ENCODE peak calls at places on chromosome 2, in four cellular contexts. One of them, this sample, is unnamed.
A peak's percentile ranks its signal among the peaks of the same experiment; 100 is the strongest.

GRCh38 chr2:66839551-66840320 is 404.8 kb downstream of the MEIS1 start:
- DNase-seq in HepG2: no peak
- DNase-seq in K562: no peak
- DNase-seq in SK-N-SH: no peak
- DNase-seq in this sample: no peak

GRCh38 chr2:106184394-106184793 is 9.7 kb downstream of the UXS1 start:
- DNase-seq in SK-N-SH: no peak
- DNase-seq in K562: no peak
- DNase-seq in HepG2: no peak
- DNase-seq in this sample: no peak

GRCh38 chr2:132009874-132010521 is 151.8 kb downstream of the ANKRD30BL start:
- DNase-seq in HepG2: no peak
- DNase-seq in K562: peak; percentile 10
- DNase-seq in SK-N-SH: peak; percentile 3
- DNase-seq in this sample: no peak

GRCh38 chr2:156435392-156435724 is 821 bp upstream of the GPD2 start:
- DNase-seq in K562: no peak
- DNase-seq in HepG2: no peak
- DNase-seq in SK-N-SH: peak; percentile 76
- DNase-seq in this sample: no peak

GRCh38 chr2:147149589-147150245 is 695.1 kb upstream of the ACVR2A start:
- DNase-seq in SK-N-SH: no peak
- DNase-seq in K562: no peak
- DNase-seq in HepG2: no peak
- DNase-seq in this sample: no peak

GRCh38 chr2:109162999-109163398 is 34.0 kb downstream of the SH3RF3 start:
- DNase-seq in HepG2: no peak
- DNase-seq in K562: no peak
- DNase-seq in SK-N-SH: no peak
- DNase-seq in this sample: no peak

GRCh38 chr2:65453916-65454315 is 21.5 kb upstream of the SPRED2 start:
- DNase-seq in K562: no peak
- DNase-seq in SK-N-SH: no peak
- DNase-seq in HepG2: no peak
- DNase-seq in this sample: no peak

GRCh38 chr2:204195498-204195897 is 258.9 kb downstream of the ICOS start:
- DNase-seq in K562: no peak
- DNase-seq in SK-N-SH: peak; percentile 55
- DNase-seq in HepG2: no peak
- DNase-seq in this sample: no peak

GRCh38 chr2:234579231-234579962 is 82.5 kb upstream of the ARL4C start:
- DNase-seq in HepG2: no peak
- DNase-seq in K562: no peak
- DNase-seq in SK-N-SH: peak; percentile 20
- DNase-seq in this sample: no peak

GRCh38 chr2:15758779-15759343 is 167.2 kb downstream of the DDX1 start:
- DNase-seq in K562: no peak
- DNase-seq in SK-N-SH: no peak
- DNase-seq in HepG2: no peak
- DNase-seq in this sample: no peak

GRCh38 chr2:37916512-37917082 is 8.5 kb upstream of the RMDN2 start:
- DNase-seq in HepG2: no peak
- DNase-seq in K562: no peak
- DNase-seq in SK-N-SH: no peak
- DNase-seq in this sample: no peak

GRCh38 chr2:196170681-196171247 is 614 bp downstream of the STK17B start:
- DNase-seq in SK-N-SH: no peak
- DNase-seq in K562: peak; percentile 35
- DNase-seq in HepG2: peak; percentile 9
- DNase-seq in this sample: no peak

GRCh38 chr2:128786800-128787478 is 468.3 kb upstream of the HS6ST1 start:
- DNase-seq in SK-N-SH: no peak
- DNase-seq in HepG2: no peak
- DNase-seq in K562: no peak
- DNase-seq in this sample: no peak

GRCh38 chr2:11362781-11363099 is 18.3 kb upstream of the ROCK2 start:
- DNase-seq in HepG2: no peak
- DNase-seq in SK-N-SH: no peak
- DNase-seq in K562: no peak
- DNase-seq in this sample: no peak

GRCh38 chr2:216970369-216970915 is 110.6 kb upstream of the TNP1 start:
- DNase-seq in SK-N-SH: no peak
- DNase-seq in HepG2: no peak
- DNase-seq in K562: no peak
- DNase-seq in this sample: no peak

GRCh38 chr2:161676902-161677496 is 52.8 kb downstream of the SLC4A10 start:
- DNase-seq in SK-N-SH: no peak
- DNase-seq in HepG2: no peak
- DNase-seq in K562: no peak
- DNase-seq in this sample: no peak

GRCh38 chr2:27710640-27711430 is 47.1 kb downstream of the SLC4A1AP start:
- DNase-seq in K562: no peak
- DNase-seq in SK-N-SH: no peak
- DNase-seq in HepG2: no peak
- DNase-seq in this sample: no peak

GRCh38 chr2:226705133-226705886 is 94.3 kb downstream of the IRS1 start:
- DNase-seq in K562: no peak
- DNase-seq in SK-N-SH: no peak
- DNase-seq in HepG2: no peak
- DNase-seq in this sample: no peak

GRCh38 chr2:8424997-8425900 is 256.6 kb upstream of the ID2 start:
- DNase-seq in HepG2: no peak
- DNase-seq in K562: no peak
- DNase-seq in SK-N-SH: no peak
- DNase-seq in this sample: no peak

GRCh38 chr2:233098615-233099014 is 38.5 kb downstream of the INPP5D start:
- DNase-seq in K562: peak; percentile 28
- DNase-seq in SK-N-SH: peak; percentile 60
- DNase-seq in HepG2: peak; percentile 31
- DNase-seq in this sample: peak; percentile 10

GRCh38 chr2:102809291-102810189 is 47.7 kb downstream of the TMEM182 start:
- DNase-seq in SK-N-SH: no peak
- DNase-seq in K562: no peak
- DNase-seq in HepG2: peak; percentile 26
- DNase-seq in this sample: no peak

GRCh38 chr2:33482518-33482917 is 6.1 kb downstream of the RASGRP3 start:
- DNase-seq in K562: no peak
- DNase-seq in SK-N-SH: no peak
- DNase-seq in HepG2: no peak
- DNase-seq in this sample: no peak

DNA sequence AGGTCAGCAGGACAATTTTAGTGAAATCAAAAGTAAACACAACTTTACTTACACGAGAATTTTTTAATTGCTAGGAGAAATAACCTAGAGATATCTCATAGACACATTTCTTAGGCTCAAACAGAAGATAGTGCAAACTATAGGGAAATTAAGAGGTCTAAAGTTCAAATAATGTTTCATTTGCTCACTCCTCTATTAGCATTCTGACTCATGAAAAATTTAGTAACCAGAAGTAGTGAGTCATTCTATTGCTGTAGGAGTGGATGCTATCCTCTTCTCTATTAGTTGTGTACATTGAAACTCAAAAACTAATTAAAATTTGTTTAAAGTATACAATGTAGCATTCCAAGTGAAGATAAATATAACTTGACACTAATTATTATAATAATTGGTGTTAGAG is 908.3 kb upstream of the TMEFF2 start:
- DNase-seq in SK-N-SH: no peak
- DNase-seq in HepG2: peak; percentile 2
- DNase-seq in K562: no peak
- DNase-seq in this sample: no peak
- TF ChIP-seq JUND in SK-N-SH: peak; percentile 29
- TF ChIP-seq JUND in HepG2: no peak
- TF ChIP-seq JUND in K562: no peak
- TF ChIP-seq JUND in this sample: peak; percentile 12

DNA sequence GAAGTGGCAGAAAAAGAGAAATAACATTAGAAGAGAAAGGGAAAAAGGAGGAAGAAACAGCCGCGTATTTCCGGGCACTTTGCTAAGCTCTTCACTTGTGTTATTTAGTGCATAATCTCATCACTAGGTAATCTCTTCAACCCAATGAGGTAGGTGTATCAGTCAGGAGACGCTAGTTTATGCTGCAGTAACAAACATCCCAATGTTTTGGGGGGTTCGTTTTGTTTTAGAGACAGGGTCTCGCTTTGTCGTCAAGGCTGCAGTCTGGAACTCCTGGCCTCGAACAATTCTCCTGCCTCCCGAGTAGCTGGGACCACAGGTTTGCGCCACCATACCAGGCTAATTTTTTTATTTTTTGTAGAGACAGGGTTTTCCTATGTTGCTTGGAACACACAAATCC is 61.7 kb downstream of the ZFP36L2 start:
- DNase-seq in SK-N-SH: no peak
- DNase-seq in K562: no peak
- DNase-seq in HepG2: no peak
- DNase-seq in this sample: no peak
- H3K4me1 ChIP-seq in SK-N-SH: peaks cover 20% of the 10 kb centered on the region
- H3K4me1 ChIP-seq in K562: peaks cover 36% of the 10 kb centered on the region
- H3K4me1 ChIP-seq in HepG2: peaks cover 84% of the 10 kb centered on the region
- H3K4me1 ChIP-seq in this sample: peaks cover 33% of the 10 kb centered on the region

GRCh38 chr2:119921825-119922224 is 91.1 kb upstream of the EPB41L5 start:
- DNase-seq in SK-N-SH: no peak
- DNase-seq in K562: no peak
- DNase-seq in HepG2: no peak
- DNase-seq in this sample: no peak

GRCh38 chr2:119922699-119923098 is 90.2 kb upstream of the EPB41L5 start:
- DNase-seq in SK-N-SH: no peak
- DNase-seq in K562: no peak
- DNase-seq in HepG2: no peak
- DNase-seq in this sample: no peak
- TF ChIP-seq ELF1 in SK-N-SH: no peak
- TF ChIP-seq ELF1 in K562: no peak
- TF ChIP-seq ELF1 in HepG2: no peak
- TF ChIP-seq ELF1 in this sample: no peak

DNA sequence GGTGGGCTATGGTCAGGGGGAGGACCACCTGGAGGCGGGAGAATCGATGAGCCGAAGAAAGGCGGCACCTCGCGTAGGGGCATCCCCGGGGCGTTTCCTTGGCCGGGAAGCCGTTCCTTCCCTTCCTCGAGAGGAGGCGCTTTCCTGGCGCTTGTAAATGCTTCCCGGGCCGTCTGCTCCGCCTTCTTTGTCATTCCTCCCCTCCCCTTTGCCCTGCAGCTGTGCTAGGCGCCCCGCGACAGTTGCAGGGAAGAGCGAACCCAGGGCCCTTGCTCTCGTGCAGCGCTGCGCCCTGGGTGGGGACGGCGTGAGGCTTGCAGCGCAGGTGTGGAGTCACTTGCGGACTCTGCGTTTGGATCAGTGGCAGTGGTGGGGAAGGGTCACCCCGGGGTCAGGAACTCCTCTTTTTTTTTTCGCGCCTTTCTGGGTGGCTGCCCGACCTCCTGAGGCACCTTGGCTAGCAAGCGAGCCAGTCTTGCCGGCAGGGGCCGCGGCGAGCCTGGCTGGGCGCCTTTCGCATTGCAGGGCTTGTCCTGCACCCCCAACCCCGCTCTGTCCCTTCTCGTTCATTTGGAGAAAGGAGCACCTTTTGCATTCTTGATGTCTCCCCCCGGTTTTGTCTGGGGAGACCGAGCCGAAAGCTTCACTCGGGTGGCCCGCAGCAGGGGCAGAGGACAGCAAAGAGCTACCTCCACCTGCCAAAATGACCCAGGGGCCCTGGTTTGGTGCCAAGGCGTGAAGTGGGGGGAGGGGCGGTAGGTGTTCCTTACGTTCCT is 858 bp downstream of the KCNS3 start:
- DNase-seq in K562: peak; percentile 23
- DNase-seq in SK-N-SH: peak; percentile 72
- DNase-seq in HepG2: no peak
- DNase-seq in this sample: peak; percentile 73
- TF ChIP-seq JUND in K562: no peak
- TF ChIP-seq JUND in SK-N-SH: no peak
- TF ChIP-seq JUND in HepG2: no peak
- TF ChIP-seq JUND in this sample: no peak

GRCh38 chr2:230893338-230893737 is 28.6 kb downstream of the ITM2C start:
- DNase-seq in HepG2: no peak
- DNase-seq in K562: no peak
- DNase-seq in SK-N-SH: peak; percentile 62
- DNase-seq in this sample: no peak
- H3K4me1 ChIP-seq in HepG2: no peaks in the 10 kb centered on the region
- H3K4me1 ChIP-seq in K562: no peaks in the 10 kb centered on the region
- H3K4me1 ChIP-seq in SK-N-SH: no peaks in the 10 kb centered on the region
- H3K4me1 ChIP-seq in this sample: peaks cover 8% of the 10 kb centered on the region

GRCh38 chr2:237682901-237683670 is 55.7 kb downstream of the LRRFIP1 start:
- DNase-seq in HepG2: peak; percentile 46
- DNase-seq in K562: no peak
- DNase-seq in SK-N-SH: no peak
- DNase-seq in this sample: no peak
- TF ChIP-seq ELF1 in HepG2: no peak
- TF ChIP-seq ELF1 in K562: no peak
- TF ChIP-seq ELF1 in SK-N-SH: no peak
- TF ChIP-seq ELF1 in this sample: no peak

DNA sequence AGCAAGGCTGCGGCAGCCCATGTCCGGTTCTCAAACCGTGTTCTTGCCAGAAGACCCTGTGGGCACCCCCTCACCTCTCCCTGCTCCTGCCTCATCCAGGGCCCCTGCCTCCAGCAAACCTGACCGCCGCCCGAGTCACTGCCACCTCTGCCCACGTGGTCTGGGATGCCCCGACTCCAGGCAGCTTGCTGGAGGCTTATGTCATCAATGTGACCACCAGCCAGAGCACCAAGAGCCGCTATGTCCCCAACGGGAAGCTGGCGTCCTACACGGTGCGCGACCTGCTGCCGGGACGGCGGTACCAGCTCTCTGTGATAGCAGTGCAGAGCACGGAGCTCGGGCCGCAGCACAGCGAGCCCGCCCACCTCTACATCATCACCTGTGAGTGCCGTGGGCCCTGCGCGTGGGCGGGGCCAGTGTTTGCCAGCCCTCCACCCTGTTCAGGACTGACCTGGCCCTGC is 32.2 kb downstream of the MTERF4 start:
- DNase-seq in HepG2: no peak
- DNase-seq in SK-N-SH: no peak
- DNase-seq in K562: no peak
- DNase-seq in this sample: no peak
- TF ChIP-seq JUND in HepG2: no peak
- TF ChIP-seq JUND in SK-N-SH: no peak
- TF ChIP-seq JUND in K562: no peak
- TF ChIP-seq JUND in this sample: no peak

DNA sequence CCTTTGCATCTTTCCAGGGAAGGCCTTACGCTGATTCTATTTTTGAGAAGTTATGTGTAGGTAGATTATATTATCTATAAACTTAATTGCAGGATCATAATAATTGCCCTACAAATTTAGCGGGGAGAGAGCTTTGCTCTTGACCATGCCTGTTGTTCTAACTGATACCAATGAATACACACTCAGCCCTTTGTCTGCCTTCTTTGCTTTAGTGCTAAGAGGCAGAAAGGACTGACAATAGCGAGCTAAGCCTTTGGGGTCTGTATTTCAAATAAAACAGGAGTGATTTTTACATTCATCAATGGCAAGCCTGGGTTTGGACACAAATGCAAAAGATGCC is 115.3 kb upstream of the STON1 start:
- DNase-seq in SK-N-SH: no peak
- DNase-seq in K562: no peak
- DNase-seq in HepG2: no peak
- DNase-seq in this sample: no peak
- H3K4me1 ChIP-seq in SK-N-SH: peaks cover 14% of the 10 kb centered on the region
- H3K4me1 ChIP-seq in K562: peaks cover 7% of the 10 kb centered on the region
- H3K4me1 ChIP-seq in HepG2: peaks cover 71% of the 10 kb centered on the region
- H3K4me1 ChIP-seq in this sample: no peaks in the 10 kb centered on the region